ENCODE peak calls at places on chromosomes 16 and 17, in nine cellular contexts. G is NCI-H1436; I is fibroblast of the conjunctiva; S is activated naive CD4-positive, alpha-beta T cell; N is Kasumi-1; L is Calu3; R is A549; U is NCI-H82; M is GM12864. F is an unnamed sample.

GRCh38 chr16:66703359-66704215 is 7.0 kb upstream of the CMTM4 start:
- DNase-seq in R (no peak), S (no peak), N (no peak), M (no peak), L (no peak), U (peak; percentile 25), G (no peak), I (no peak), F (no peak)

GRCh38 chr17:63838586-63839184 is 3.8 kb downstream of the SMARCD2 start:
- DNase-seq in G (peak; percentile 78), U (peak; percentile 41), I (peak; percentile 97), R (no peak), L (peak; percentile 51), N (no peak), M (no peak), S (no peak), F (peak; percentile 83)

GRCh38 chr17:51435641-51436091 is 175.3 kb downstream of the UTP18 start:
- DNase-seq in G (peak; percentile 38), S (no peak), M (no peak), N (no peak), I (peak; percentile 4), R (peak; percentile 90), L (peak; percentile 87), U (peak; percentile 84), F (peak; percentile 46)

GRCh38 chr16:65988019-65988418 is 378.5 kb upstream of the CDH5 start:
- DNase-seq in L (no peak), M (no peak), S (no peak), N (no peak), G (no peak), R (no peak), I (no peak), U (no peak), F (no peak)

GRCh38 chr17:2783310-2784030 is 12.8 kb upstream of the RAP1GAP2 start:
- DNase-seq in L (no peak), N (no peak), I (no peak), M (no peak), R (no peak), S (no peak), G (no peak), U (no peak), F (no peak)

GRCh38 chr16:45454-45853 is 8.0 kb downstream of the POLR3K start:
- DNase-seq in N (no peak), L (no peak), I (no peak), M (no peak), S (no peak), G (no peak), R (no peak), U (peak; percentile 85), F (no peak)

GRCh38 chr17:77301694-77302087 is 160.9 kb downstream of the SEC14L1 start:
- DNase-seq in I (no peak), U (no peak), N (no peak), G (no peak), M (no peak), S (no peak), R (no peak), L (no peak), F (no peak)

GRCh38 chr17:12519956-12520594 is 145.6 kb upstream of the MYOCD start:
- DNase-seq in G (no peak), N (no peak), S (no peak), I (no peak), U (no peak), L (no peak), M (no peak), R (peak; percentile 25), F (no peak)

GRCh38 chr17:56629450-56630187 is 36.1 kb downstream of the NOG start:
- DNase-seq in G (no peak), R (peak; percentile 45), L (peak; percentile 3), I (peak; percentile 4), M (no peak), S (no peak), N (peak; percentile 51), U (peak; percentile 90), F (no peak)

GRCh38 chr17:75077490-75078096 is 10.2 kb upstream of the SLC16A5 start:
- DNase-seq in N (no peak), I (no peak), M (no peak), L (peak; percentile 71), S (peak; percentile 27), U (no peak), G (no peak), R (no peak), F (peak; percentile 55)

GRCh38 chr17:65627892-65628622 is 66.6 kb upstream of the AXIN2 start:
- DNase-seq in R (peak; percentile 88), M (no peak), N (no peak), S (no peak), U (no peak), G (peak; percentile 47), I (no peak), L (peak; percentile 23), F (peak; percentile 36)

GRCh38 chr17:66762276-66762675 is 72.6 kb upstream of the CACNG5 start:
- DNase-seq in S (no peak), G (no peak), I (no peak), U (no peak), M (no peak), N (no peak), R (no peak), L (no peak), F (no peak)

GRCh38 chr16:38941-39892 is 14.2 kb downstream of the POLR3K start:
- DNase-seq in R (no peak), G (no peak), M (peak; percentile 71), N (no peak), S (no peak), U (no peak), L (peak; percentile 86), I (no peak), F (peak; percentile 86)

GRCh38 chr17:3887811-3888210 is 5.0 kb downstream of the CAMKK1 start:
- DNase-seq in I (no peak), G (no peak), S (no peak), R (no peak), N (no peak), M (no peak), L (no peak), U (peak; percentile 73), F (no peak)

GRCh38 chr16:66069576-66069975 is 296.9 kb upstream of the CDH5 start:
- DNase-seq in L (no peak), R (no peak), G (no peak), U (no peak), S (no peak), N (no peak), M (no peak), I (no peak), F (no peak)

GRCh38 chr17:76899414-76899813 is 31.2 kb downstream of the MGAT5B start:
- DNase-seq in I (no peak), S (no peak), G (no peak), U (no peak), N (no peak), R (no peak), L (no peak), M (no peak), F (no peak)

GRCh38 chr17:17647521-17648178 is 33.6 kb upstream of the RAI1 start:
- DNase-seq in G (no peak), N (no peak), M (no peak), S (no peak), I (no peak), U (no peak), R (no peak), L (no peak), F (no peak)

GRCh38 chr17:3980381-3980975 is 16.2 kb upstream of the ATP2A3 start:
- DNase-seq in L (no peak), U (no peak), S (no peak), I (no peak), N (no peak), G (no peak), M (no peak), R (no peak), F (no peak)

GRCh38 chr17:45013021-45013997 is 38.1 kb downstream of the DCAKD start:
- DNase-seq in L (no peak), R (no peak), N (no peak), G (no peak), S (no peak), I (no peak), U (peak; percentile 77), M (no peak), F (no peak)

F was measured in PC-9.